ENCODE peak calls at places on chromosome 19, in eight cellular contexts. G is PC-9; N is CD4-positive, alpha-beta T cell; P is astrocyte of the cerebellum; V is retinal pigment epithelial cell; E is fibroblast of lung; Z is astrocyte of the spinal cord; K is A673. W is an unnamed sample.

GRCh38 chr19:6070179-6071102 is 39.9 kb downstream of the RFX2 start:
- DNase-seq in G (no peak), N (no peak), P (no peak), V (no peak), E (no peak), Z (no peak), K (no peak), W (no peak)

GRCh38 chr19:55091955-55092354 is 16.3 kb downstream of the EPS8L1 start:
- DNase-seq in G (peak), N (no peak), P (no peak), V (no peak), E (no peak), Z (no peak), K (no peak), W (no peak)

GRCh38 chr19:42831221-42832019 is 48.1 kb downstream of the PSG1 start:
- DNase-seq in G (peak), N (no peak), P (no peak), V (no peak), E (no peak), Z (no peak), K (no peak), W (no peak)

GRCh38 chr19:52942371-52943133 is 19.3 kb upstream of the ZNF888 start:
- DNase-seq in G (peak), N (peak), P (no peak), V (no peak), E (peak), Z (peak), K (peak), W (peak)

GRCh38 chr19:3610745-3611717 is 4.4 kb upstream of the TBXA2R start:
- DNase-seq in G (no peak), N (no peak), P (no peak), V (no peak), E (no peak), Z (no peak), K (no peak), W (no peak)

GRCh38 chr19:6065685-6066365 is 44.5 kb downstream of the RFX2 start:
- DNase-seq in G (peak), N (peak), P (no peak), V (no peak), E (peak), Z (peak), K (no peak), W (no peak)

GRCh38 chr19:2282062-2282861 is at the start of gene PEAK3:
- DNase-seq in G (no peak), N (no peak), P (no peak), V (no peak), E (peak), Z (peak), K (no peak), W (no peak)

GRCh38 chr19:8148410-8149231 is 771 bp downstream of the FBN3 start:
- DNase-seq in G (no peak), N (no peak), P (no peak), V (no peak), E (no peak), Z (no peak), K (no peak), W (no peak)

GRCh38 chr19:16860118-16860517 is 28.7 kb upstream of the F2RL3 start:
- DNase-seq in G (no peak), N (no peak), P (no peak), V (no peak), E (no peak), Z (no peak), K (no peak), W (no peak)

GRCh38 chr19:36245210-36246005 is 30.5 kb downstream of the ZNF146 start:
- DNase-seq in G (no peak), N (no peak), P (no peak), V (no peak), E (no peak), Z (no peak), K (peak), W (no peak)

GRCh38 chr19:17577698-17578097 is 22.2 kb downstream of the COLGALT1 start:
- DNase-seq in G (no peak), N (no peak), P (no peak), V (no peak), E (no peak), Z (no peak), K (no peak), W (no peak)

GRCh38 chr19:36060430-36060829 is 5.7 kb downstream of the WDR62 start:
- DNase-seq in G (no peak), N (no peak), P (peak), V (peak), E (peak), Z (peak), K (peak), W (peak)

GRCh38 chr19:55223291-55224037 is 5.1 kb downstream of the TMEM86B start:
- DNase-seq in G (no peak), N (no peak), P (no peak), V (no peak), E (no peak), Z (no peak), K (no peak), W (no peak)

GRCh38 chr19:29974701-29975100 is 32.7 kb downstream of the URI1 start:
- DNase-seq in G (no peak), N (no peak), P (no peak), V (no peak), E (no peak), Z (no peak), K (no peak), W (no peak)

GRCh38 chr19:9672893-9673292 is 2.0 kb downstream of the ZNF562 start:
- DNase-seq in G (no peak), N (no peak), P (no peak), V (no peak), E (no peak), Z (no peak), K (no peak), W (no peak)

GRCh38 chr19:18437481-18438330 is at the start of gene ISYNA1:
- DNase-seq in G (peak), N (peak), P (no peak), V (no peak), E (peak), Z (peak), K (peak), W (no peak)

GRCh38 chr19:30666301-30666803 is 294.2 kb downstream of the ZNF536 start:
- DNase-seq in G (no peak), N (peak), P (no peak), V (no peak), E (no peak), Z (peak), K (peak), W (peak)

GRCh38 chr19:52691737-52692136 is 43.1 kb downstream of the ZNF611 start:
- DNase-seq in G (no peak), N (no peak), P (no peak), V (no peak), E (no peak), Z (no peak), K (no peak), W (no peak)

GRCh38 chr19:1234041-1234669 is 3.6 kb downstream of the CBARP start:
- DNase-seq in G (no peak), N (no peak), P (no peak), V (no peak), E (no peak), Z (no peak), K (no peak), W (no peak)

GRCh38 chr19:17830567-17831418 is 9.5 kb upstream of the INSL3 start:
- DNase-seq in G (peak), N (peak), P (no peak), V (peak), E (peak), Z (peak), K (peak), W (peak)

GRCh38 chr19:56119585-56119978 is 1.5 kb downstream of the ZNF787 start:
- DNase-seq in G (peak), N (no peak), P (no peak), V (no peak), E (peak), Z (no peak), K (no peak), W (peak)

GRCh38 chr19:39641773-39642172 is 13.9 kb upstream of the LGALS16 start:
- DNase-seq in G (no peak), N (no peak), P (no peak), V (no peak), E (no peak), Z (no peak), K (no peak), W (no peak)

GRCh38 chr19:48190288-48191284 is 20.1 kb downstream of the ZSWIM9 start:
- DNase-seq in G (no peak), N (peak), P (peak), V (no peak), E (peak), Z (peak), K (peak), W (no peak)
- TF ChIP-seq CTCF in G (peak), N (no peak), P (peak), V (peak), E (peak), Z (peak), K (peak), W (peak)

DNA sequence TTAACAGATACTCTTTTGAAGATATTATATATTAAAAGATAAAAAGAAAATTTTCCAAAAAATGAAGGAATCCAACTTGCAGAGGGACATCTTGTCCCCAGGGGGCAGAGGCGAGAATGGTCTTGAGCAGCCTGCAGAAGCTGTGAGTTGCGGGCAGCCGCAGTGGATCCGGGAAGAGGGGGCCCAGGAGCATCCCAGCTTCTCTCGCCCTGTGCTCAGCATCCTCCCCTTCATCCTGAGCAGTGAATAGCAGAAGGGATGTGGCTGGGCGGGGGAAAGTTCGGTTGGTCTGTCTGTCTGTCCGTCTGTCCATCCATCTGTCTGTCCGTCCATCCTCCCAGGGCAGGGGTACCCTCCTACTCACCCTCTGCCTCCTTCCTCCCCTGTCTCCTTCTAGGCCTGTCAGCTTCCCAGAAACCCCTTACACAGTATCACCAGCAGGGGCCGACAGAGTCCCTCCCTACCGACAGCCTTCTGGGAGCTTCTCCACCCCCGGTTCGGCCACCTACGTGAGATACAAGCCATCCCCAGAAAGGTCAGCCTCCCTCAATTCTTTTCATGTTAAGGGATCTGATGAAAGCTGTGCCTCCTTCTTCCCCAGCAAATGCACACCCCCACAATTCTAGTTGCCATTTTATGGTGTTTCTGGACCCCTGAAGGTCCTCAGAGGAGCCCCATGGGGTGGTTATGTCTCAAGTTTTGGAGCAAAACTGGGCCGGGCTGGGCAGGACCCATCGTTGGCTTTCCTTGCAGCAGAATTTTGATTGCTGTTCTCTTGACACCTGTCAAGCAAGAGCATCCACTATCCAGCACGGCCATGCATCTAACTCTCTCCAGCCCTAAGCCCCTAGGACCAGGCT is 81.6 kb downstream of the DPF1 start:
- DNase-seq in G (no peak), N (peak), P (no peak), V (no peak), E (peak), Z (peak), K (peak), W (peak)
- TF ChIP-seq CTCF in G (peak), N (peak), P (peak), V (peak), E (peak), Z (peak), K (peak), W (peak)

DNA sequence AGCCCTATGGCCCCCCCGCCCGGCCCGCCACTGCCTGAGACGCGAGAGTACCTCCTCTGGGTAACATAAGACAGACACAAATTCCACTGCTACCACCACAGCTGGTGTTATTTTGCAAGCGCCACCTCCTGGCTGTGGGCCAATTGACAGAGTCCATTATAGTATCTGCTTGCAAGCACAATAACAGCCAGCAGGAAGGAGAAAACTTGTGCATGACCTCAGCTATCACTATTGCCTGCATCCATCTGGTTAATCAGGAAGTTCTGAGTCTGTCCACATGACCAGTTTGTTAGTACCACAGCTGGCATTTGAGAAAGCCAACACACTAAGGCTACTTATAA is 25.3 kb upstream of the OR10H2 start:
- DNase-seq in G (peak), N (no peak), P (no peak), V (no peak), E (no peak), Z (no peak), K (peak), W (no peak)
- TF ChIP-seq CTCF in G (peak), N (no peak), P (no peak), V (no peak), E (no peak), Z (no peak), K (no peak), W (no peak)

DNA sequence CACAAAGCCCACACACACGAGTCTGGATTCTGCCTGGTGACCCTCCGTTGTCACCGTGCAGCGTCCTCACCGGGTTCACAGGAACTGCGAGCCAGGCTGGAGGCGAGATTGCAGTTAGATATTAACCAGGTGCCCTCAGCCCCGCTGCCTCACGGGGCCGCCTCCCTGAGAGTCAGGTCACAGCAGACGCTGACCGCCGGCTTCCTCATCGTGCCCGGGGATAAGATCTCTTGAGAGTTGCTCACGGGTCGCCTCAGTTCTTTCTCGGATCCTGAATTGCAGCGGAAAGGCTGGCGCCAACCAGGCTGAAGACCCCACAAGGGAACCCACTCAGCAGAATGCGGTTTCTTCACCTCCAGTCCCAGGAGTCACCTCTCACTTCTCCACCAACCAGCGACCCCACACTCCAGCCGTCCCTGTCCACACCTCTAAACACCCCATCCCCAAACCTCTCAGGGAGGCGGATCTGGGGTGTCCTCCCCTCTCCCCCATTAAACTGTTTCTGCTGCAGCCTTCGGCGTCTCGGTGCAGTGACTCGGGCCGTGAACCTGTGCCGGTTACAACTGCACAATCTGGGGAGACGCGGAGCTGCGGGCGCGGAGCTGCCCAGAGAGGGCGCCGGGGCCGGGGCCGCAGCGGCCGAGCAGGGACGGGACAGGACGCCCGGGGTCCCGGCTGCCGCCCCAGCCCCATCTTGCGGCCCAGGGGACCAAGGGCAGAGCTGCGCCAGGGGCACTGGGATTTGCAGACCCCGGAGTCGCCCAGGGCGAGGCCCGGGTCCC is 591 bp downstream of the ZNF823 start:
- DNase-seq in G (peak), N (peak), P (no peak), V (no peak), E (peak), Z (peak), K (peak), W (peak)
- TF ChIP-seq CTCF in G (no peak), N (no peak), P (peak), V (no peak), E (no peak), Z (no peak), K (no peak), W (peak)

GRCh38 chr19:14367016-14367415 is 14.2 kb upstream of the ADGRE5 start:
- DNase-seq in G (no peak), N (no peak), P (no peak), V (no peak), E (no peak), Z (no peak), K (no peak), W (no peak)
- TF ChIP-seq CTCF in G (no peak), N (no peak), P (no peak), V (no peak), E (no peak), Z (no peak), K (no peak), W (no peak)